ENCODE peak calls at places on chromosomes 1 and 21, in four cellular contexts. Z, B, R and O are unnamed samples.

GRCh38 chr1:110433213-110433612 is 17.7 kb upstream of the PROK1 start:
- DNase-seq in R (no peak), Z (no peak), B (no peak), O (no peak)

GRCh38 chr1:194024659-194025058 is 838.2 kb upstream of the B3GALT2 start:
- DNase-seq in B (no peak), Z (no peak), R (no peak), O (no peak)

GRCh38 chr1:177281901-177282300 is 111.1 kb downstream of the BRINP2 start:
- DNase-seq in Z (peak), R (no peak), B (no peak), O (no peak)

GRCh38 chr1:172416482-172417035 is 3.9 kb upstream of the C1orf105 start:
- DNase-seq in Z (no peak), R (no peak), B (no peak), O (no peak)

GRCh38 chr1:174021611-174022079 is 512 bp downstream of the RC3H1 start:
- DNase-seq in Z (no peak), B (peak), R (no peak), O (peak)

GRCh38 chr1:186435336-186435735 is 25.6 kb downstream of the PDC start:
- DNase-seq in Z (no peak), R (no peak), B (no peak), O (no peak)

GRCh38 chr1:201602413-201603265 is 63.7 kb downstream of the NAV1 start:
- DNase-seq in B (no peak), R (no peak), Z (no peak), O (no peak)

GRCh38 chr1:173478099-173478555 is 992 bp downstream of the PRDX6 start:
- DNase-seq in R (no peak), Z (peak), B (peak), O (no peak)

GRCh38 chr21:36388835-36389234 is 3.6 kb downstream of the CHAF1B start:
- DNase-seq in R (no peak), Z (no peak), B (no peak), O (no peak)

GRCh38 chr21:45529785-45530422 is 12.3 kb downstream of the SLC19A1 start:
- DNase-seq in B (no peak), R (no peak), Z (no peak), O (no peak)

GRCh38 chr1:221816899-221817298 is 75.0 kb upstream of the DUSP10 start:
- DNase-seq in B (no peak), R (no peak), Z (no peak), O (no peak)